ENCODE peak calls at places on chromosomes 2 and 18, in nine cellular contexts. H, K, Z, P, Y, Q, R, D and X are unnamed samples.

GRCh38 chr2:128276878-128277675 is 41.6 kb downstream of the HS6ST1 start:
- DNase-seq in R (peak; percentile 38), Y (no peak), H (peak; percentile 7), D (peak; percentile 3), P (peak; percentile 78), Q (no peak), Z (no peak), K (peak; percentile 18), X (no peak)

GRCh38 chr2:201348758-201349157 is 8.4 kb downstream of the FLACC1 start:
- DNase-seq in Y (no peak), P (no peak), K (no peak), H (no peak), Z (no peak), Q (peak; percentile 73), D (no peak), R (no peak), X (no peak)

GRCh38 chr18:73462092-73462491 is 594.3 kb upstream of the NETO1 start:
- DNase-seq in Y (peak; percentile 76), D (no peak), K (no peak), Z (no peak), Q (no peak), H (no peak), R (no peak), P (peak; percentile 87), X (no peak)

GRCh38 chr18:10519999-10520935 is 5.6 kb upstream of the NAPG start:
- DNase-seq in H (peak; percentile 84), Q (peak; percentile 93), K (peak; percentile 87), P (peak; percentile 85), D (no peak), R (peak; percentile 87), Y (peak; percentile 98), Z (peak; percentile 79), X (peak; percentile 81)

GRCh38 chr18:62209046-62209445 is 22.0 kb downstream of the RELCH start:
- DNase-seq in P (no peak), H (no peak), K (no peak), D (no peak), R (no peak), Y (no peak), Q (no peak), Z (no peak), X (no peak)

GRCh38 chr2:170455617-170456426 is 259.3 kb upstream of the SP5 start:
- DNase-seq in Q (no peak), P (no peak), Z (no peak), Y (no peak), R (no peak), K (no peak), H (no peak), D (no peak), X (no peak)

GRCh38 chr18:48693625-48694262 is 154.9 kb downstream of the CTIF start:
- DNase-seq in D (no peak), Q (no peak), Z (no peak), H (no peak), K (no peak), P (peak; percentile 33), R (peak; percentile 22), Y (peak; percentile 51), X (no peak)

GRCh38 chr2:38740851-38741541 is 10.2 kb downstream of the SRSF7 start:
- DNase-seq in H (no peak), K (no peak), D (no peak), R (no peak), Z (no peak), P (peak; percentile 24), Y (peak; percentile 69), Q (peak; percentile 48), X (peak; percentile 47)

GRCh38 chr2:164186596-164186995 is 434.7 kb downstream of the GRB14 start:
- DNase-seq in P (peak; percentile 6), K (no peak), Y (no peak), D (no peak), Q (no peak), Z (no peak), H (no peak), R (no peak), X (peak; percentile 17)

GRCh38 chr18:50559750-50560680 is at the start of gene MAPK4:
- DNase-seq in P (peak; percentile 30), D (no peak), R (peak; percentile 72), H (peak; percentile 33), Z (peak; percentile 59), Q (peak; percentile 79), K (peak; percentile 58), Y (peak; percentile 41), X (peak; percentile 70)

GRCh38 chr2:16413257-16413656 is 252.4 kb downstream of the CYRIA start:
- DNase-seq in H (no peak), D (no peak), Z (peak; percentile 70), R (peak; percentile 63), P (no peak), Q (no peak), K (peak; percentile 81), Y (no peak), X (no peak)

GRCh38 chr2:54591551-54591950 is 131.9 kb upstream of the EML6 start:
- DNase-seq in R (no peak), K (no peak), Z (no peak), Y (no peak), Q (no peak), H (no peak), P (no peak), D (no peak), X (no peak)

GRCh38 chr2:54588244-54588899 is 132.2 kb downstream of the SPTBN1 start:
- DNase-seq in D (no peak), Y (no peak), R (no peak), Z (no peak), P (no peak), Q (no peak), K (no peak), H (no peak), X (no peak)

GRCh38 chr2:54589038-54589339 is 132.9 kb downstream of the SPTBN1 start:
- DNase-seq in P (no peak), D (no peak), R (no peak), H (no peak), Q (no peak), K (no peak), Z (no peak), Y (no peak), X (no peak)

GRCh38 chr2:54589340-54590215 is 133.5 kb downstream of the SPTBN1 start:
- DNase-seq in Q (no peak), P (peak; percentile 45), R (no peak), Y (no peak), Z (no peak), D (no peak), H (peak; percentile 55), K (no peak), X (no peak)

DNA sequence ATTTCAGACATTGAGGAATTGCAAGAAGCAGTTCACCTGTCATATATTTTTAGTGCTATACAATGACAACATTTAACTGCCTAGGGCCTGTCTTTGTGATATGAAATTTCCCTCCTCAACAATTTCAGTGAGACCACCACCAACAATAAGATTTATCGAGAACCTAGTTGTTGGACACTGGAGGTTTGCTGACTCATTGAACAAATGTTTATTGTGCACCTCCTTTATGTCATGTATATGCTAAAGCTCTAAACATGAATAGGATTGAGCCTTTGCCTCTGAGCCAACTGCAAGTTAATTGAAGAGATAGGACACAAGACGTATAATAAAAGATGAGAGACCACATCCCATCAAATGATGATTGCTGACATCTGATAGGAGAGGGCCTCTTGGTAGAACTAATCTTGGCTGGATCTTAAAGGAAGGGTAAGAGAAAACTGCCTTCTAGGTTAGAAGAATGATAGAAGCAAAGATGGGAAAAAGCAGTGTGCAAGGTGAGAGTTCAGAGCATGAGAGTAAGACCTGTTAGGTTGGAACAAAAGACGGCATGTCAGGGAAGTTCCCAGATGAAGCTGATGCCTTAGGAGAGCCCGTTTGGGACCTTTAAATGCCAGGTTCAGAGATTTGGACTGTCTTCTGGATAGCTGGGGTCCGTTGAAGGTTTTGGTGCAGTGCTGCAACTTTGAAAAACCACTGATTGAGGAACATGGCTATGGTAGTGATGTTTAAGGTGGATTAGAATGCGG is 133.1 kb upstream of the EML6 start:
- DNase-seq in K (no peak), Y (no peak), Z (no peak), D (no peak), R (no peak), P (no peak), H (no peak), Q (no peak), X (no peak)
- H3K4me1 ChIP-seq in K (peaks cover 96% of the 10 kb centered on the region), Y (peaks cover 14% of the 10 kb centered on the region), Z (peaks cover 99% of the 10 kb centered on the region), D (peaks cover 6% of the 10 kb centered on the region), R (peaks cover 35% of the 10 kb centered on the region), P (peaks cover 2% of the 10 kb centered on the region), H (peaks cover 29% of the 10 kb centered on the region), Q (no peaks in the 10 kb centered on the region), X (peaks cover 31% of the 10 kb centered on the region)

GRCh38 chr2:33107690-33108482 is 161.1 kb downstream of the LTBP1 start:
- DNase-seq in Q (no peak), K (no peak), H (no peak), Z (no peak), R (no peak), D (no peak), P (peak; percentile 35), Y (peak; percentile 60), X (no peak)
- H3K4me1 ChIP-seq in Q (peaks cover 37% of the 10 kb centered on the region), K (peaks cover 58% of the 10 kb centered on the region), H (no peaks in the 10 kb centered on the region), Z (peaks cover 57% of the 10 kb centered on the region), R (no peaks in the 10 kb centered on the region), D (no peaks in the 10 kb centered on the region), P (peaks cover 20% of the 10 kb centered on the region), Y (peaks cover 35% of the 10 kb centered on the region), X (no peaks in the 10 kb centered on the region)

DNA sequence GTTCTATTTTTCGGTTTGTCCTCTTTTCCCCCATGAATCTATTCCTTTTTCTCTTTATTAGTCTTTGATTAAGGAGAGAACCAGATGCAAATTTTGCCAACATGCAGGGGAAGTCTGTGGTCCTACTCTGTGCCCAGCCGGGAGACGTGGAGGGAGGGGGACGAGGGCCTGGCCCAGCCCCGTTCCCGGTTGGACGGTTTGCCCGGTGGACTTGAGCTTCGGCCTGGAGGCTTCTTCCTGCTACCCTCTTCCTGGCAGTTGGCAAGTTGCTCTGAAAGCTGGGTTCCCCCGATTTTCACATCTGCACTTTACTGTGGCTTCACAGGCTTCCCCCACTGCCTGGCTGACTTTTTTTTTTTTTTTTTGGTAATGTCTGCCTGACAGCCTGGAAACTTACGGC is 39.3 kb upstream of the GBX2 start:
- DNase-seq in H (no peak), Y (no peak), R (no peak), Q (no peak), P (no peak), Z (no peak), K (no peak), D (no peak), X (no peak)
- H3K4me1 ChIP-seq in H (no peaks in the 10 kb centered on the region), Y (no peaks in the 10 kb centered on the region), R (peaks cover 5% of the 10 kb centered on the region), Q (peaks cover 3% of the 10 kb centered on the region), P (no peaks in the 10 kb centered on the region), Z (no peaks in the 10 kb centered on the region), K (no peaks in the 10 kb centered on the region), D (no peaks in the 10 kb centered on the region), X (no peaks in the 10 kb centered on the region)

DNA sequence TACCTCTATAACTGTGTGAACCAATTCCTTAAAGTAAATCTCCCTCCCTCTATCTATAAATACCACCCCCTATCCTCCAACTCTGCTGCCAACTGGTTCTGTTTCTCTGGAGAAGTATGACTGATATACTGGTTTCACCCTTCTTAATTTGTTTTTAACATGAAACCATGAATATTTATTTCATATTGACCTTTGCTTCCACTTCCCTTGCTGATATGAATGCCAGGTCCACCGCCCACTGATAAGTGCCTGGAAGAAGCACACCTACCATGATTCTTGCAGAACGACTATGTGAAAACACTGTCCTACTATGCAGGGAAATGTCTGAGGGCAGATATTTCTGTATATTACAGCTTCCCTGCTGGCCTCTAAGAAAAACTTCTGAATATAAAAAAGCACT is 131.6 kb downstream of the GAREM1 start:
- DNase-seq in D (no peak), R (no peak), K (no peak), Y (no peak), P (no peak), Q (no peak), Z (no peak), H (no peak), X (no peak)
- H3K4me1 ChIP-seq in D (no peaks in the 10 kb centered on the region), R (peaks cover 4% of the 10 kb centered on the region), K (peaks cover 28% of the 10 kb centered on the region), Y (no peaks in the 10 kb centered on the region), P (no peaks in the 10 kb centered on the region), Q (peaks cover 13% of the 10 kb centered on the region), Z (peaks cover 32% of the 10 kb centered on the region), H (no peaks in the 10 kb centered on the region), X (peaks cover 8% of the 10 kb centered on the region)